ENCODE peak calls at places on chromosomes 7 and 10, in four cellular contexts. G, Z, V and L are unnamed samples.
A peak's percentile ranks its signal among the peaks of the same experiment; 100 is the strongest.

GRCh38 chr7:93048136-93048930 is 69.4 kb downstream of the SAMD9 start:
- DNase-seq in G (no peak), V (peak; percentile 41), Z (no peak), L (no peak)

GRCh38 chr10:78531088-78531487 is 497.4 kb downstream of the RPS24 start:
- DNase-seq in Z (no peak), G (no peak), V (no peak), L (no peak)

GRCh38 chr7:15836041-15836440 is 149.6 kb upstream of the MEOX2 start:
- DNase-seq in G (no peak), V (no peak), Z (no peak), L (no peak)

GRCh38 chr10:128870830-128871597 is 596.0 kb upstream of the MGMT start:
- DNase-seq in Z (no peak), V (no peak), G (no peak), L (no peak)

GRCh38 chr7:129950191-129950940 is 2.4 kb downstream of the UBE2H start:
- DNase-seq in Z (no peak), V (peak; percentile 39), G (peak; percentile 64), L (no peak)

GRCh38 chr7:32428546-32428945 is 61.6 kb downstream of the LSM5 start:
- DNase-seq in G (no peak), V (no peak), Z (no peak), L (no peak)

GRCh38 chr10:49298990-49299815 is at the start of gene C10orf71:
- DNase-seq in V (peak; percentile 9), G (no peak), Z (no peak), L (no peak)

GRCh38 chr10:25028711-25029110 is 12.3 kb downstream of the THNSL1 start:
- DNase-seq in Z (no peak), G (no peak), V (no peak), L (no peak)

GRCh38 chr7:22394739-22395138 is 37.8 kb upstream of the RAPGEF5 start:
- DNase-seq in G (no peak), V (no peak), Z (no peak), L (no peak)

GRCh38 chr10:74808501-74808900 is 17.9 kb upstream of the KAT6B start:
- DNase-seq in V (no peak), G (no peak), Z (no peak), L (no peak)

GRCh38 chr10:58282615-58283014 is 13.7 kb downstream of the CISD1 start:
- DNase-seq in Z (no peak), V (peak; percentile 58), G (peak; percentile 61), L (no peak)

GRCh38 chr7:114865564-114865963 is 56.3 kb upstream of the MDFIC start:
- DNase-seq in Z (peak; percentile 44), G (peak; percentile 15), V (peak; percentile 69), L (no peak)

GRCh38 chr10:122286872-122287271 is 15.8 kb downstream of the BTBD16 start:
- DNase-seq in G (peak; percentile 69), Z (no peak), V (peak; percentile 72), L (no peak)

GRCh38 chr10:74988787-74989574 is 122.5 kb upstream of the SAMD8 start:
- DNase-seq in Z (no peak), G (peak; percentile 12), V (no peak), L (no peak)

GRCh38 chr10:32985781-32986350 is 27.8 kb upstream of the ITGB1 start:
- DNase-seq in V (peak; percentile 97), Z (no peak), G (no peak), L (no peak)

GRCh38 chr10:114221235-114221634 is 17.8 kb upstream of the VWA2 start:
- DNase-seq in Z (no peak), V (no peak), G (no peak), L (no peak)

GRCh38 chr7:80593869-80594587 is 44.4 kb upstream of the CD36 start:
- DNase-seq in G (no peak), Z (no peak), V (peak; percentile 23), L (no peak)

GRCh38 chr7:12772768-12773167 is 85.3 kb downstream of the ARL4A start:
- DNase-seq in Z (no peak), V (no peak), G (no peak), L (no peak)

GRCh38 chr7:123824754-123825067 is 20.3 kb upstream of the HYAL4 start:
- DNase-seq in V (no peak), G (no peak), Z (no peak), L (no peak)

GRCh38 chr10:131961777-131962450 is 19.8 kb downstream of the BNIP3 start:
- DNase-seq in V (no peak), Z (no peak), G (no peak), L (no peak)

GRCh38 chr10:35340975-35341374 is 4.7 kb downstream of the CCNY start:
- DNase-seq in G (no peak), Z (no peak), V (no peak), L (no peak)

GRCh38 chr7:1611708-1612241 is 41.9 kb upstream of the PSMG3 start:
- DNase-seq in Z (peak; percentile 12), G (peak; percentile 96), V (peak; percentile 64), L (no peak)

GRCh38 chr10:6176691-6177231 is 26.0 kb upstream of the PFKFB3 start:
- DNase-seq in G (no peak), Z (no peak), V (peak; percentile 39), L (no peak)

GRCh38 chr7:111813306-111813705 is 251.0 kb upstream of the IMMP2L start:
- DNase-seq in V (no peak), Z (no peak), G (no peak), L (no peak)

GRCh38 chr10:80413152-80413996 is 5.0 kb downstream of the PRXL2A start:
- DNase-seq in G (no peak), V (peak; percentile 62), Z (no peak), L (no peak)

GRCh38 chr10:3071405-3072198 is 4.3 kb downstream of the PFKP start:
- DNase-seq in V (peak; percentile 93), Z (no peak), G (no peak), L (no peak)

GRCh38 chr10:75400769-75401568 is 595 bp downstream of the ZNF503 start:
- DNase-seq in G (peak; percentile 40), V (peak; percentile 36), Z (peak; percentile 44), L (no peak)

GRCh38 chr10:125779403-125780327 is 4.0 kb upstream of the MMP21 start:
- DNase-seq in G (no peak), Z (no peak), V (no peak), L (no peak)

GRCh38 chr7:52547301-52547920 is 488.0 kb upstream of the POM121L12 start:
- DNase-seq in V (no peak), Z (no peak), G (no peak), L (no peak)

GRCh38 chr10:125392140-125392539 is 231.8 kb upstream of the CTBP2 start:
- DNase-seq in G (no peak), V (no peak), Z (no peak), L (no peak)

GRCh38 chr7:26368542-26368941 is 76.9 kb downstream of the SNX10 start:
- DNase-seq in Z (no peak), V (no peak), G (no peak), L (no peak)

GRCh38 chr7:77866791-77867190 is 68.2 kb downstream of the PHTF2 start:
- DNase-seq in Z (no peak), G (no peak), V (peak; percentile 81), L (no peak)

GRCh38 chr7:36474283-36475010 is 84.8 kb downstream of the ANLN start:
- DNase-seq in V (peak; percentile 47), Z (no peak), G (no peak), L (no peak)

GRCh38 chr10:650691-651615 is 38.5 kb downstream of the DIP2C start:
- DNase-seq in V (no peak), G (no peak), Z (no peak), L (no peak)